ENCODE peak calls at places on chromosome 11, in ten cellular contexts. T, D, G, R, L, Q, N, H, J and K are unnamed samples.

GRCh38 chr11:57248780-57249383 is 11.8 kb upstream of the APLNR start:
- DNase-seq in R (peak; percentile 83), Q (peak; percentile 63), D (peak; percentile 80), N (peak; percentile 73), H (no peak), T (peak; percentile 89), G (no peak), J (peak; percentile 85), L (peak; percentile 79), K (no peak)

GRCh38 chr11:62671272-62671603 is 235 bp upstream of the UQCC3 start:
- DNase-seq in T (no peak), H (no peak), J (no peak), L (no peak), D (no peak), G (no peak), N (peak; percentile 41), Q (no peak), R (no peak), K (no peak)

GRCh38 chr11:74138572-74138971 is 32.2 kb downstream of the C2CD3 start:
- DNase-seq in J (no peak), G (no peak), R (no peak), T (peak; percentile 97), D (peak; percentile 97), L (no peak), H (no peak), N (peak; percentile 96), Q (no peak), K (no peak)

GRCh38 chr11:104776501-104777170 is 121.6 kb downstream of the CASP12 start:
- DNase-seq in H (no peak), D (no peak), J (no peak), R (no peak), L (no peak), G (no peak), N (no peak), T (no peak), Q (no peak), K (no peak)

GRCh38 chr11:103433380-103433779 is 324.2 kb downstream of the DYNC2H1 start:
- DNase-seq in T (peak; percentile 17), J (no peak), N (peak; percentile 86), H (no peak), Q (no peak), R (no peak), G (no peak), L (no peak), D (peak; percentile 81), K (no peak)

GRCh38 chr11:120649316-120649715 is 137.8 kb downstream of the GRIK4 start:
- DNase-seq in T (no peak), R (no peak), G (no peak), Q (no peak), D (no peak), H (no peak), N (no peak), L (no peak), J (no peak), K (no peak)

GRCh38 chr11:64553554-64554201 is 37.3 kb upstream of the SLC22A12 start:
- DNase-seq in N (peak; percentile 61), Q (peak; percentile 58), H (peak; percentile 57), T (peak; percentile 43), L (no peak), D (peak; percentile 66), R (peak; percentile 81), G (peak; percentile 62), J (peak; percentile 84), K (peak; percentile 58)

GRCh38 chr11:73570415-73571114 is 27.3 kb downstream of the FAM168A start:
- DNase-seq in T (peak; percentile 19), G (no peak), N (peak; percentile 67), D (peak; percentile 92), L (no peak), R (no peak), J (no peak), H (no peak), Q (no peak), K (no peak)

GRCh38 chr11:132935383-132935782 is 596.9 kb downstream of the OPCML start:
- DNase-seq in R (no peak), T (no peak), J (no peak), N (no peak), L (no peak), G (no peak), H (no peak), Q (no peak), D (no peak), K (no peak)

GRCh38 chr11:62842171-62842717 is 2.9 kb upstream of the WDR74 start:
- DNase-seq in R (peak; percentile 70), N (no peak), J (peak; percentile 85), Q (peak; percentile 23), D (no peak), G (peak; percentile 68), L (no peak), H (peak; percentile 57), T (no peak), K (no peak)

GRCh38 chr11:119166368-119167076 is 2.0 kb upstream of the NLRX1 start:
- DNase-seq in J (no peak), G (no peak), N (peak; percentile 63), L (no peak), T (peak; percentile 66), D (peak; percentile 73), Q (no peak), H (no peak), R (peak; percentile 15), K (no peak)

GRCh38 chr11:128174465-128175101 is 412.8 kb downstream of the ETS1 start:
- DNase-seq in N (peak; percentile 43), D (peak; percentile 78), L (no peak), J (no peak), R (no peak), H (no peak), Q (no peak), G (no peak), T (peak; percentile 12), K (no peak)

GRCh38 chr11:88421530-88421929 is 84.0 kb upstream of the CTSC start:
- DNase-seq in G (no peak), R (no peak), J (no peak), L (no peak), D (peak; percentile 62), N (peak; percentile 68), H (no peak), T (no peak), Q (no peak), K (no peak)

GRCh38 chr11:121555172-121555571 is 102.4 kb upstream of the SORL1-AS1 start:
- DNase-seq in H (no peak), D (no peak), T (no peak), Q (no peak), R (no peak), N (peak; percentile 10), L (no peak), G (no peak), J (no peak), K (no peak)

GRCh38 chr11:2809854-2810253 is 75.7 kb downstream of the CDKN1C start:
- DNase-seq in L (no peak), R (no peak), T (no peak), N (no peak), Q (no peak), H (no peak), J (no peak), D (no peak), G (no peak), K (no peak)

GRCh38 chr11:83726316-83726715 is 440.1 kb upstream of the CCDC90B start:
- DNase-seq in J (no peak), D (no peak), N (no peak), L (no peak), Q (no peak), G (no peak), T (no peak), H (no peak), R (no peak), K (no peak)

GRCh38 chr11:91075032-91075695 is 852.3 kb upstream of the CHORDC1 start:
- DNase-seq in Q (no peak), R (no peak), T (no peak), L (no peak), H (no peak), N (no peak), D (no peak), G (no peak), J (no peak), K (no peak)

DNA sequence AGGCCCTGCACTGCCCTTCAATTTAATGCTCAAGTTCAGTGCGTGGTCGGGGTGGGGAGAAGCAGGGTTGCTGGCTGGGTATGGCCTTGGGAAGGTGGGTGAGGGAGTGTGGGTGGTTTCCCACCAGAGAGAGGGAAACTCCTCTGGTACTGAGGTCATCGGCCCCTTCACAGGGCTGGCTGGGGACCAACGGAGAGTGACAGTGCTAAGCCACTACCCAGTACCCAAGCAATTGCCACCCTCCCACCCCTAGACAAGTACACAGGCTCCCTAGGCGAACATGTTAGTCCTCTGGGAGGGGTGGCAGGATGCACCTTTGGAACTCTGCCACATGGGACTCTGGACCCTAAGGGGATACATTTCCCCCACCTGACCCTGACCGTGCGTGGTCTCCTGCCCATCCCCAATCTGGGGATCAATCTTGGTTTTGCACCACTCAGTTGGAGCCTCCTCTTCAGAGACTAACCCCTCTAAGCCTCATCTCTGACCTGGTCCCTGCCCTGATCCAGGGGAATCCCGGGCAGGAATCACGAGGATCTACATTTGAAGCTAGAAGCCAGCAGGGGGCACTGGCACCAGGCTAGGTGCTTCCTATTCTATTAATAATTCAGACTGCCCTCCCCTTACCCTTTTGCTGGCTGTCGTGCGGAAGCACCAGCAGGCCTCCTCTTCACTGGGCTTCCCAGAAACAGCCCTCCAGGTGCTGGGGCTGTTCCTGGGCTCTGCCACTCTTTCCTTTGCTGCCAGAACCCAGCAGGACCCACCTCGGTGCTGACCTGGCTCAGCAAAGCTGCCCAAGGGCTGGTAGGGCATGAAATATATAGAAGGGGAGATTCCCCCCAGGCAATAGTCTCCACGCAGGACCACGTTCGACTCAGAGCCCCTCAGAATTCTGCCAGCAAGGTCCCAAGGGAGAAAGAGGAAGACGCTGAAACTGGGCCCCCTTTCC is 377.7 kb downstream of the TENM4 start:
- DNase-seq in G (no peak), N (peak; percentile 49), L (no peak), D (peak; percentile 37), R (no peak), T (peak; percentile 53), H (no peak), Q (no peak), J (no peak), K (no peak)
- TF ChIP-seq CTCF in G (no peak), N (peak; percentile 53), L (peak; percentile 71), D (peak; percentile 42), R (peak; percentile 37), T (peak; percentile 51), H (no peak), Q (peak; percentile 65), J (peak; percentile 49), K (peak; percentile 62)

GRCh38 chr11:87176044-87176443 is 138.3 kb downstream of the TMEM135 start:
- DNase-seq in D (no peak), H (no peak), G (no peak), R (no peak), T (peak; percentile 13), J (no peak), Q (no peak), L (no peak), N (peak; percentile 50), K (no peak)
- TF ChIP-seq CTCF in D (no peak), H (no peak), G (no peak), R (no peak), T (no peak), J (no peak), Q (no peak), L (no peak), N (no peak), K (no peak)

GRCh38 chr11:45097721-45098493 is 48.5 kb upstream of the PRDM11 start:
- DNase-seq in J (peak; percentile 56), R (no peak), L (peak; percentile 84), Q (peak; percentile 83), G (no peak), T (peak; percentile 23), N (peak; percentile 72), H (no peak), D (peak; percentile 62), K (no peak)
- TF ChIP-seq CTCF in J (no peak), R (no peak), L (no peak), Q (no peak), G (no peak), T (no peak), N (no peak), H (no peak), D (no peak), K (no peak)

GRCh38 chr11:33716236-33716635 is 15.6 kb upstream of the C11orf91 start:
- DNase-seq in T (peak; percentile 62), R (no peak), H (no peak), L (no peak), D (peak; percentile 65), N (peak; percentile 63), Q (no peak), G (no peak), J (no peak), K (no peak)
- TF ChIP-seq CTCF in T (peak; percentile 57), R (peak; percentile 55), H (no peak), L (peak; percentile 34), D (peak; percentile 36), N (peak; percentile 48), Q (peak; percentile 21), G (no peak), J (peak; percentile 32), K (peak; percentile 38)